ENCODE peak calls at places on chromosomes 1 and 21, in four cellular contexts. Q is SK-N-DZ; P is stimulated activated CD8-positive, alpha-beta memory T cell treated with anti-CD3 and anti-CD28 coated beads, Interleukin-4, amount 100 ng/mL, for 1 hour; J is stomach. Z is an unnamed sample.

GRCh38 chr1:53112271-53112774 is 30.1 kb downstream of the SLC1A7 start:
- DNase-seq in Q (no peak), P (no peak), J (no peak), Z (peak; percentile 81)

GRCh38 chr1:228101614-228101993 is 1.5 kb downstream of the C1orf35 start:
- DNase-seq in Q (no peak), P (no peak), J (no peak), Z (no peak)

GRCh38 chr1:114610546-114611245 is 29.3 kb upstream of the BCAS2 start:
- DNase-seq in Q (no peak), P (no peak), J (no peak), Z (peak; percentile 74)

GRCh38 chr1:220841293-220841692 is 38.0 kb upstream of the HLX start:
- DNase-seq in Q (peak; percentile 3), P (no peak), J (no peak), Z (no peak)

GRCh38 chr1:101833312-101833711 is 163.4 kb downstream of the OLFM3 start:
- DNase-seq in Q (no peak), P (no peak), J (no peak), Z (no peak)

GRCh38 chr1:219010720-219011119 is 163.0 kb upstream of the LYPLAL1 start:
- DNase-seq in Q (no peak), P (no peak), J (no peak), Z (no peak)

GRCh38 chr1:218351617-218352438 is 6.7 kb downstream of the TGFB2 start:
- DNase-seq in Q (no peak), P (no peak), J (no peak), Z (peak; percentile 93)

GRCh38 chr1:26021647-26022403 is at the start of gene EXTL1:
- DNase-seq in Q (peak; percentile 83), P (no peak), J (no peak), Z (peak; percentile 47)

GRCh38 chr1:195794225-195794624 is 814.0 kb downstream of the KCNT2 start:
- DNase-seq in Q (no peak), P (no peak), J (no peak), Z (no peak)

GRCh38 chr21:42061195-42061865 is 9.8 kb upstream of the UMODL1 start:
- DNase-seq in Q (no peak), P (no peak), J (no peak), Z (no peak)

GRCh38 chr1:230853736-230854135 is 14.6 kb downstream of the C1orf198 start:
- DNase-seq in Q (no peak), P (no peak), J (no peak), Z (no peak)

GRCh38 chr1:217568200-217568599 is 62.7 kb downstream of the GPATCH2 start:
- DNase-seq in Q (peak; percentile 3), P (no peak), J (no peak), Z (no peak)

GRCh38 chr1:64493864-64494263 is 23.9 kb downstream of the CACHD1 start:
- DNase-seq in Q (no peak), P (no peak), J (no peak), Z (no peak)

GRCh38 chr1:113874017-113874879 is 2.7 kb upstream of the PTPN22 start:
- DNase-seq in Q (no peak), P (no peak), J (no peak), Z (peak; percentile 56)

GRCh38 chr1:156705918-156706646 is 699 bp upstream of the CRABP2 start:
- DNase-seq in Q (peak; percentile 91), P (peak; percentile 47), J (peak; percentile 68), Z (no peak)

GRCh38 chr1:184329962-184330868 is 56.6 kb upstream of the C1orf21 start:
- DNase-seq in Q (no peak), P (no peak), J (no peak), Z (peak; percentile 3)

GRCh38 chr1:201268604-201269151 is 14.6 kb upstream of the PKP1 start:
- DNase-seq in Q (peak; percentile 62), P (no peak), J (peak; percentile 57), Z (peak; percentile 61)

GRCh38 chr1:9234223-9235122 is at the start of gene H6PD:
- DNase-seq in Q (peak; percentile 54), P (peak; percentile 46), J (peak; percentile 88), Z (peak; percentile 83)

GRCh38 chr21:45641480-45642035 is 2.0 kb upstream of the PCBP3 start:
- DNase-seq in Q (no peak), P (no peak), J (no peak), Z (no peak)

GRCh38 chr1:180131510-180131909 is 23.2 kb upstream of the QSOX1 start:
- DNase-seq in Q (no peak), P (no peak), J (no peak), Z (peak; percentile 99)

GRCh38 chr1:174358344-174358743 is 89.4 kb upstream of the GPR52 start:
- DNase-seq in Q (no peak), P (no peak), J (no peak), Z (peak; percentile 16)

GRCh38 chr1:166304131-166304530 is 137.3 kb upstream of the FAM78B start:
- DNase-seq in Q (no peak), P (no peak), J (no peak), Z (no peak)

GRCh38 chr1:196701144-196701543 is 49.3 kb downstream of the CFH start:
- DNase-seq in Q (no peak), P (no peak), J (no peak), Z (no peak)

GRCh38 chr1:181142096-181143043 is 53.9 kb downstream of the IER5 start:
- DNase-seq in Q (peak; percentile 74), P (peak; percentile 78), J (peak; percentile 90), Z (peak; percentile 86)

GRCh38 chr1:10251325-10252103 is 41.1 kb downstream of the KIF1B start:
- DNase-seq in Q (no peak), P (no peak), J (no peak), Z (peak; percentile 79)

GRCh38 chr1:70760170-70760569 is 287.4 kb downstream of the PTGER3 start:
- DNase-seq in Q (no peak), P (no peak), J (no peak), Z (no peak)

GRCh38 chr1:192879416-192879815 is 70.6 kb downstream of the RGS2 start:
- DNase-seq in Q (no peak), P (no peak), J (no peak), Z (peak; percentile 30)

GRCh38 chr1:45038661-45039364 is 26.8 kb downstream of the UROD start:
- DNase-seq in Q (no peak), P (no peak), J (no peak), Z (no peak)

GRCh38 chr1:230909974-230910754 is 41.8 kb upstream of the C1orf198 start:
- DNase-seq in Q (no peak), P (no peak), J (peak; percentile 73), Z (no peak)

GRCh38 chr21:29342394-29342957 is 43.8 kb downstream of the BACH1 start:
- DNase-seq in Q (no peak), P (no peak), J (no peak), Z (peak; percentile 99)

GRCh38 chr1:23367451-23367790 is 2.2 kb downstream of the ZNF436 start:
- DNase-seq in Q (no peak), P (no peak), J (no peak), Z (no peak)

GRCh38 chr1:198174297-198174696 is 17.5 kb downstream of the NEK7 start:
- DNase-seq in Q (no peak), P (no peak), J (no peak), Z (peak; percentile 75)

GRCh38 chr1:46333300-46334029 is 7.1 kb upstream of the NSUN4 start:
- DNase-seq in Q (peak; percentile 32), P (no peak), J (no peak), Z (peak; percentile 38)

Z was measured in iris pigment epithelial cell.